ENCODE peak calls at places on chromosome 3, in four cellular contexts. D is IMR-90, S is Peyer's patch, E is heart left ventricle. H is an unnamed sample.
A peak's percentile ranks its signal among the peaks of the same experiment; 100 is the strongest.

GRCh38 chr3:142878901-142879300 is 10.0 kb downstream of the PCOLCE2 start:
- DNase-seq in D (no peak), S (no peak), E (no peak), H (no peak)

GRCh38 chr3:55549172-55549571 is 62.1 kb upstream of the WNT5A start:
- DNase-seq in D (peak; percentile 44), S (no peak), E (no peak), H (no peak)

GRCh38 chr3:170095771-170096170 is 58.0 kb downstream of the GPR160 start:
- DNase-seq in D (no peak), S (no peak), E (no peak), H (no peak)

GRCh38 chr3:45414823-45415222 is 26.4 kb downstream of the LARS2 start:
- DNase-seq in D (no peak), S (no peak), E (no peak), H (no peak)

GRCh38 chr3:152402698-152403456 is 134.1 kb downstream of the MBNL1 start:
- DNase-seq in D (peak; percentile 24), S (no peak), E (no peak), H (peak; percentile 21)

GRCh38 chr3:58063022-58063421 is 54.8 kb downstream of the FLNB start:
- DNase-seq in D (no peak), S (no peak), E (no peak), H (no peak)

GRCh38 chr3:41102053-41102556 is 97.2 kb upstream of the CTNNB1 start:
- DNase-seq in D (no peak), S (peak; percentile 78), E (no peak), H (no peak)

GRCh38 chr3:67870477-67870876 is 216.1 kb upstream of the SUCLG2 start:
- DNase-seq in D (no peak), S (no peak), E (no peak), H (no peak)

GRCh38 chr3:59709702-59710555 is 660.1 kb upstream of the CFAP20DC start:
- DNase-seq in D (no peak), S (peak; percentile 63), E (peak; percentile 74), H (no peak)

GRCh38 chr3:195913382-195913781 is 5.0 kb upstream of the TNK2 start:
- DNase-seq in D (peak; percentile 12), S (peak; percentile 32), E (no peak), H (no peak)

GRCh38 chr3:195909645-195910498 is 1.5 kb upstream of the TNK2 start:
- DNase-seq in D (peak; percentile 61), S (peak; percentile 95), E (peak; percentile 89), H (peak; percentile 90)

GRCh38 chr3:195910499-195910845 is 2.1 kb upstream of the TNK2 start:
- DNase-seq in D (no peak), S (no peak), E (no peak), H (no peak)

GRCh38 chr3:195911041-195911945 is 2.9 kb upstream of the TNK2 start:
- DNase-seq in D (no peak), S (no peak), E (no peak), H (no peak)

GRCh38 chr3:195911946-195912270 is 3.6 kb upstream of the TNK2 start:
- DNase-seq in D (no peak), S (no peak), E (no peak), H (peak; percentile 44)
- TF ChIP-seq POLR2A in D (no peak), S (no peak), E (no peak), H (peak; percentile 22)

DNA sequence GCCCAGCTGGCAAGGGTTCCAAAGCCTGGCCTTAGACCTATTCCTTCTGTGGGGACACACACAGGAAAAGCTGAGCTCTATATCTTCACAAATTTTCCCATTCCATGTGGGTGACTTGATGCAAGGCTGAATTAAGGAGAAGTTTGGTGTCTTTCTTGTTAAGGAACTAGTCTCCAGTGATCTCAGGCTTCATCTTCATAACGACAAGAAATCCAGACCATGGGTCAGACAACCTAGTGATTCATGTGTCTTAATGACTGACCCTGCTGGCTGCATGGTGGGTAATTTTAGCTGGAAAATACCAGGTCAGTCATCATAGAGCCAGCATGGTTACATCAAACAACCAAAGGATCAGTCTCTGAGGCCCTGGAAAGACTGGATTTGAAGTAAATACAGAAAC is 112.7 kb upstream of the SLC4A7 start:
- DNase-seq in D (peak; percentile 46), S (no peak), E (no peak), H (no peak)
- TF ChIP-seq POLR2A in D (no peak), S (no peak), E (no peak), H (no peak)

GRCh38 chr3:29511701-29512100 is 230.8 kb downstream of the RBMS3 start:
- DNase-seq in D (no peak), S (no peak), E (no peak), H (no peak)

GRCh38 chr3:29514170-29514569 is 233.3 kb downstream of the RBMS3 start:
- DNase-seq in D (no peak), S (no peak), E (no peak), H (no peak)

GRCh38 chr3:29514912-29515311 is 234.0 kb downstream of the RBMS3 start:
- DNase-seq in D (no peak), S (no peak), E (no peak), H (no peak)

GRCh38 chr3:29512620-29513019 is 231.7 kb downstream of the RBMS3 start:
- DNase-seq in D (no peak), S (no peak), E (no peak), H (no peak)

GRCh38 chr3:29513236-29513635 is 232.4 kb downstream of the RBMS3 start:
- DNase-seq in D (peak; percentile 31), S (no peak), E (peak; percentile 50), H (no peak)
- TF ChIP-seq POLR2A in D (no peak), S (no peak), E (no peak), H (no peak)

GRCh38 chr3:72153477-72154314 is 368.7 kb upstream of the PROK2 start:
- DNase-seq in D (no peak), S (no peak), E (no peak), H (no peak)

GRCh38 chr3:72151465-72152238 is 366.7 kb upstream of the PROK2 start:
- DNase-seq in D (no peak), S (no peak), E (no peak), H (no peak)

GRCh38 chr3:72154391-72155300 is 369.7 kb upstream of the PROK2 start:
- DNase-seq in D (peak; percentile 11), S (no peak), E (no peak), H (no peak)

GRCh38 chr3:72150634-72151412 is 365.9 kb upstream of the PROK2 start:
- DNase-seq in D (no peak), S (peak; percentile 84), E (no peak), H (no peak)

GRCh38 chr3:72152551-72153476 is 367.9 kb upstream of the PROK2 start:
- DNase-seq in D (peak; percentile 69), S (peak; percentile 74), E (peak; percentile 84), H (no peak)
- TF ChIP-seq POLR2A in D (no peak), S (no peak), E (no peak), H (no peak)

GRCh38 chr3:197015790-197016705 is 13.6 kb downstream of the MELTF start:
- DNase-seq in D (no peak), S (no peak), E (no peak), H (no peak)
- TF ChIP-seq POLR2A in D (no peak), S (no peak), E (no peak), H (no peak)

DNA sequence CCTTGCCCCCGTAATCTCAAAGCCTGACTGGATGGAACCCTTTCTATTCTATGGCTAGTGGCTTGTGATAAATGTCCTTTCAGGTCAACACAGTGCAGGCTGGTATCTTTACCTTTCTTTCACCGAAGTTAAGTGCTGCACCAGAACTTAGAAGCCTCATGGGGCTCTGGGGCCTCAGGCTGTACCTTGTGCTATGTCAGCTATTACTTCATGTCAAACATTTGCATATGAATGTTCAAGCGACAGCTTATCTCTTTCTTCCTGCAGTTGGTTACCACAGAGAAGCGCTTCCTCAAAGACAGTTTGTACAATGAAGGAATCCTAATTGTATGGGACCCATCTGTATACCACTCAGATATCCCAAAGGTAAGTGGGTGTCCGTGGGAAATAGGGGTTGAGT is 66.7 kb downstream of the RPL39L start:
- DNase-seq in D (no peak), S (peak; percentile 68), E (no peak), H (no peak)
- TF ChIP-seq POLR2A in D (no peak), S (no peak), E (no peak), H (no peak)

DNA sequence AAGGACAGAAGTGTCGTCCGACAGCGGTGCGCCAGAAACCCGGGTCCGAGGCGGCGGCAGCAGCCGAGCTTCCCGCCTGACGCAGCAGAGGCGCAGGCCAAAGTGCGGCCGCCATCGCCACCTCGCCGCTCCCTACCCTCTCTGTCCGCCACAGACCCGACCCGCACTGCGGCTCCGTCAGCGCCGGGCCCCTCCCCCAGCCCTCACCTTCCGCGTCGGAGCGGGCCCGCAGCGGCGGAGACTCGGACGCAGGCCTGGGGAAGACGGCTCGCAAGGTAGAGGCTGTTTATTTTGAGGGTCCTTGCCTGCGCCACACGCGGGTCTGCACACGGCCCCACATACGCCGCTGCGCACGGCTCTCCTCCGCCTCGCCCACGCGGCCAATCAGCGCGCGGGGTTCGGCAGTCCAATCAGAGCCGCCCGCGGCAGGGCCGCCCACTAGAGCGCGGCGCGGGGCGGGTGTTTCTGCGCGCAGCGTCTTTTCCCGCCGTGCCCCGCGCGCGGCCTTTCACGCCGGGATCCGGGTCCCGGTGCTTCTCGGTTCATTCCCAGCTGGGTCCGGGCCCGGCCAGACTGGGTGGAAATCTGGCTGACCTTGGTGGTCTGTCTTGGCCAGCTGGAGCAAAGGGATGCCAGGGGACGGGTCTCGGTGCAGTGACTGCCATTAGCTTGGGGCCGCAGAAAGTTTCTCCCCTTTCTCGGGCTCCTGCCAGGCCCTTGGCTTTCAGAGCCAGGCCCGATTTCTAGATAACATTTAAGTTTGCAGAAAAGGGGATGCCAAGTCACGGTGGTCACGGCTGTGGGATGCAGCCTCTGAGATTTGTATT is at the start of gene CNBP:
- DNase-seq in D (peak; percentile 92), S (peak; percentile 97), E (peak; percentile 97), H (peak; percentile 98)
- TF ChIP-seq POLR2A in D (peak; percentile 97), S (peak; percentile 97), E (peak; percentile 76), H (peak; percentile 98)

DNA sequence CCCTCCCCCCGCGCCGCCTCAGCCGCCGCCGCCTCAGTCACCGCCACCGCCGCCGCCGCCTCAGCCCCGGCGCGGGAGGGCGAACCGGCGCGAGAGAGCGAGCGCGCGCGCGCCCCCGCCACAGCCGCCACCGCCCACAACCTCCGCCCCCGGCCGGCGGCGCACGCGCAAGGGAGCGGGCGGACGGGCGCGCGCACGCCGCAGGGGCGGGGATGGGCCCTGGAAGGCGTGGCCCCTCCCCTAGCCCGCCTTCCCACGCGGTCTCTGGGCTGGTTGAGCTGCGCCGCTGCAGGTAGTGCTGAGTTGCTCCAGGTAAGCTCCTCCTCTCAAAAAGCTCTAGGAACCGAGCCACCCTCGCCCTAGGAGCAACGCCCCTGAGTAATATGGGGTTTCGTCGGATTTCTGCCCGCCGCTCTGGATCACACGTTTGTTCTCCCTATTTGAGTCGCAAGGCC is at the start of gene TMCC1:
- DNase-seq in D (peak; percentile 64), S (peak; percentile 95), E (peak; percentile 90), H (peak; percentile 95)
- TF ChIP-seq POLR2A in D (no peak), S (peak; percentile 28), E (no peak), H (peak; percentile 67)

DNA sequence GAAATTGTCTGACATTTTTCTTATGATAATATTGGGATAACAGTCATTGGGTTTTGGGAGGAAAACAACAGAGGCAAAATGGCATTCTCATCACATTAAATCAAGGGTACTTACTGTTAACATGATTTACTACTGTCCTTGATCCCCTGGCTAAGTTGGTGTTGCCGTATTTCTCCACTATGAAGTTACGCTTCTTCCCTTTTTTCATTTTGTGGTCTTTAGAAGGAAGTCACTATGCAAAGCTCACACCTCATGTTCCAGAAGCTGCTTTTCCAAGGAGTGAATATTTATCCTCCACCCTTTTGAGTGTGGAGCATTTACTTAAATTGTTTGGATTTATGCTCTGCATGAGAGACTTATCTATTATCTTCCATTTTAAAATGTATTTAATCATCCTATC is 63.8 kb downstream of the ALCAM start:
- DNase-seq in D (no peak), S (no peak), E (no peak), H (no peak)
- TF ChIP-seq POLR2A in D (no peak), S (no peak), E (no peak), H (no peak)

H was measured in erythroblast.